ENCODE peak calls at places on chromosomes 4 and X, in five cellular contexts. U is H9, W is transverse colon, P is cardiac muscle cell, S is tibial nerve. Z is an unnamed sample.

GRCh38 chr4:79906996-79907395 is 166.0 kb downstream of the ANTXR2 start:
- DNase-seq in U (no peak), W (no peak), P (no peak), S (no peak), Z (no peak)

GRCh38 chrX:108736509-108737479 is at the start of gene IRS4:
- DNase-seq in U (peak; percentile 98), W (no peak), P (peak; percentile 79), S (no peak), Z (no peak)

GRCh38 chr4:52588097-52588496 is 71.0 kb downstream of the USP46 start:
- DNase-seq in U (peak; percentile 73), W (peak; percentile 9), P (peak; percentile 66), S (no peak), Z (no peak)

GRCh38 chrX:118718737-118719136 is 8.7 kb upstream of the IL13RA1 start:
- DNase-seq in U (no peak), W (no peak), P (no peak), S (no peak), Z (no peak)

GRCh38 chr4:159455675-159456235 is 352.9 kb downstream of the RAPGEF2 start:
- DNase-seq in U (no peak), W (no peak), P (peak; percentile 57), S (no peak), Z (no peak)

GRCh38 chr4:186981161-186981560 is 257.5 kb upstream of the FAT1 start:
- DNase-seq in U (no peak), W (no peak), P (no peak), S (no peak), Z (no peak)

GRCh38 chr4:3043272-3044020 is 30.9 kb downstream of the HTT-AS start:
- DNase-seq in U (no peak), W (no peak), P (no peak), S (no peak), Z (no peak)

GRCh38 chrX:149825424-149825823 is 43.7 kb downstream of the MAGEA9 start:
- DNase-seq in U (peak; percentile 68), W (peak; percentile 14), P (peak; percentile 52), S (no peak), Z (no peak)

GRCh38 chr4:121951570-121952110 is at the start of gene TRPC3:
- DNase-seq in U (peak; percentile 45), W (peak; percentile 17), P (peak; percentile 71), S (no peak), Z (no peak)

GRCh38 chr4:45638641-45639040 is 485.2 kb downstream of the GABRG1 start:
- DNase-seq in U (no peak), W (no peak), P (no peak), S (no peak), Z (no peak)

GRCh38 chr4:145920205-145920604 is 18.4 kb downstream of the ZNF827 start:
- DNase-seq in U (no peak), W (no peak), P (no peak), S (no peak), Z (no peak)

GRCh38 chr4:70838400-70838971 is 1.2 kb downstream of the GRSF1 start:
- DNase-seq in U (no peak), W (no peak), P (no peak), S (no peak), Z (no peak)

GRCh38 chr4:48755287-48755686 is 24.8 kb downstream of the FRYL start:
- DNase-seq in U (no peak), W (no peak), P (no peak), S (no peak), Z (no peak)

GRCh38 chr4:3514221-3514780 is 17.9 kb downstream of the LRPAP1 start:
- DNase-seq in U (no peak), W (no peak), P (no peak), S (no peak), Z (no peak)

GRCh38 chr4:184825394-184826314 is at the start of gene ACSL1:
- DNase-seq in U (peak; percentile 71), W (peak; percentile 76), P (peak; percentile 92), S (peak; percentile 66), Z (peak; percentile 57)

GRCh38 chr4:10015140-10015753 is 6.0 kb downstream of the SLC2A9 start:
- DNase-seq in U (peak; percentile 79), W (peak; percentile 63), P (peak; percentile 69), S (no peak), Z (no peak)

GRCh38 chr4:9944431-9945425 is 76.6 kb downstream of the SLC2A9 start:
- DNase-seq in U (no peak), W (no peak), P (no peak), S (no peak), Z (no peak)

GRCh38 chr4:40195182-40196177 is 1.4 kb upstream of the RHOH start:
- DNase-seq in U (no peak), W (no peak), P (no peak), S (no peak), Z (no peak)

GRCh38 chrX:111615227-111615626 is 65.7 kb upstream of the ALG13 start:
- DNase-seq in U (no peak), W (no peak), P (no peak), S (no peak), Z (no peak)

GRCh38 chrX:4909245-4909830 is 1195.9 kb upstream of the PRKX start:
- DNase-seq in U (no peak), W (no peak), P (no peak), S (no peak), Z (no peak)

GRCh38 chr4:148653681-148654080 is 211.5 kb upstream of the NR3C2 start:
- DNase-seq in U (no peak), W (no peak), P (no peak), S (no peak), Z (no peak)

GRCh38 chr4:27357283-27357682 is 496.6 kb downstream of the STIM2 start:
- DNase-seq in U (no peak), W (no peak), P (peak; percentile 7), S (no peak), Z (no peak)

GRCh38 chr4:42404001-42404400 is 6.7 kb downstream of the SHISA3 start:
- DNase-seq in U (no peak), W (no peak), P (no peak), S (no peak), Z (no peak)

GRCh38 chr4:15149842-15150592 is 147.7 kb downstream of the CPEB2 start:
- DNase-seq in U (peak; percentile 82), W (peak; percentile 46), P (peak; percentile 73), S (peak; percentile 66), Z (peak; percentile 39)

GRCh38 chrX:39157796-39158195 is 356.5 kb downstream of the MID1IP1 start:
- DNase-seq in U (no peak), W (no peak), P (no peak), S (no peak), Z (no peak)

GRCh38 chr4:11470709-11471441 is 42.2 kb upstream of the HS3ST1 start:
- DNase-seq in U (no peak), W (no peak), P (no peak), S (no peak), Z (no peak)

GRCh38 chr4:113445286-113445685 is 316.3 kb downstream of the CAMK2D start:
- DNase-seq in U (no peak), W (peak; percentile 21), P (no peak), S (peak; percentile 30), Z (peak; percentile 37)

GRCh38 chrX:69371159-69371558 is 133.0 kb upstream of the NALF2 start:
- DNase-seq in U (no peak), W (no peak), P (no peak), S (no peak), Z (no peak)

GRCh38 chrX:68114573-68115199 is 318.6 kb downstream of the OPHN1 start:
- DNase-seq in U (no peak), W (peak; percentile 18), P (no peak), S (no peak), Z (no peak)

GRCh38 chr4:40446785-40447184 is 111.7 kb downstream of the CHRNA9 start:
- DNase-seq in U (no peak), W (no peak), P (no peak), S (no peak), Z (no peak)

GRCh38 chrX:46333550-46333949 is 211.7 kb downstream of the ZNF674 start:
- DNase-seq in U (no peak), W (peak; percentile 15), P (no peak), S (no peak), Z (no peak)

GRCh38 chrX:151476597-151476996 is 79.6 kb downstream of the VMA21 start:
- DNase-seq in U (no peak), W (no peak), P (no peak), S (no peak), Z (no peak)

DNA sequence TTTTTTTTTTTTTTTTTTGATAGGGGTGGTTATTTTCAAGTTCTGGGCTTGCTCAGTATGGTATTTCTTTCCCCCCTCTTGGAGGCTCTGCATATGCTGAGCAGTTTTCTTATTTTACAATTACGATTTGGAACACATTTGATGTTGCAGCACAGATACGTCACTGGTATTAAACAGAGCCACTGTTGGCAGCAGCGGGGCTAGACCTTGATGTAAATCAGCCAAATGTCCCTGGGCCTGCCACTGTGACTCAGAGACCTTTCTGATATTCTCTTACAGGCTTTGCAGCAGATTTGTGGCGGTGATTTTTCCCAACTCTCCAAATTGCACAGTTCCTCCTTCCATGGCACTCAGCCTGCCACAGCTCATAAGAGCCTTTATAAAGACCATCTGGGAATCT is 81.0 kb downstream of the VMA21 start:
- DNase-seq in U (no peak), W (no peak), P (no peak), S (no peak), Z (no peak)
- H3K27ac ChIP-seq in U (no peak overlapping the region), W (no peak overlapping the region), P (no peak overlapping the region), S (no peak overlapping the region), Z (no peak overlapping the region)

DNA sequence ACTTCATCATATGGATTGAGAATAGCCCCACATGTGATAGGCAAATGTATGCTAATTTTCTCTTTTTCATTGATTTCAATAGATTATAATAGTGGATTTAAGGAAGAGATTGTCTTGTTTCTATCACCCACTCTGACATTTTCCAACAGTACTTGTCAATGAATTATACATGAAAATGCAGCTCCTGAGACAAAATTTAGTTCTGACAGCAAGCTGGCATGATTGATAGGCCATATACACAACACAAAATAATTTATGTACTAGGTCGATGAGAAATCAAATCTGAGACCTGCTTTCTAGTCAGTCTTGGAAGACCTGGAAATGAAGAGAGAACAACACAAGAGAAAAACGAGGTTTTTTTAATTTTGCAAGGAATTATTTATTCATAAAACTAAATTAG is 118.0 kb upstream of the MYOZ2 start:
- DNase-seq in U (no peak), W (no peak), P (no peak), S (no peak), Z (no peak)
- H3K27ac ChIP-seq in U (no peak overlapping the region), W (peak overlapping the region; percentile 83), P (no peak overlapping the region), S (no peak overlapping the region), Z (peak overlapping the region; percentile 83)

DNA sequence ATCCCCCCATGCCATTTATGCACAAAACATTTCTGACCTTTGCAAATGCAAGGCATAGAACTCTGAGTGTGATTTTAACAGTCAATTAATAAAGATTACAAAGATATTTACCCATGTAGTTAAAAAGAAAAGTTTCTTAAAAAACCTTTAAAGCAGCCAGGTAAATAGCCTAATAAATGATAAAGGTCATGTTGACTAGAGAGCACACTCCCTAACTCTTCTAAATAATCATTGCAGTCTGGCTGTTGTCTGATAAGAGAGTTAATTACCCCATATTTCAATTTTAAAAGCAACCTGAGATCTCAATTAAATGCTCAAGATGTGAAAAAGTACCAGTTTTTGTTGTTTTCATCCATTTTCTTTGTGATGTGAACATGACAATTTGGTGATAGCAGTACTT is 291.5 kb upstream of the SMIM31 start:
- DNase-seq in U (no peak), W (no peak), P (no peak), S (no peak), Z (no peak)
- H3K27ac ChIP-seq in U (no peak overlapping the region), W (no peak overlapping the region), P (no peak overlapping the region), S (no peak overlapping the region), Z (no peak overlapping the region)

DNA sequence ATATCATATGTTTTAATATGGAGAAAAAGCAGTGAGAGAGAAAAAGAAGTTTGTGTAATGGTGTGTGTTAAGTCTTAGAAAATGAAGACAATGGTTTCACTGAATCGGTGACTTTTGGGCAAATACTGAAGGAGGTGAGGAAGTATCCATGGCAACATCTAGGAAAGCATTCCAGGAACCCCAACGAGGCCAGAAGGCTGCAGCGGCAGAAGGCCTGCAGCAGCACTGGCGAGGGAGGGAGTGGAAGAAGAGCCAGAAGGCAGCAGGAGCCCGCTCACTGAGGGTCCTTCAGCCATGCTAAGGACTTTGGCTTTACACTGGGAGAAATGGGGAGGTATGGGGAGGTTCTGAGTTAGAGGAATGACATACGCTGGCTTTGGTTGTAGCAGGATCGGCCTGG is 26.8 kb downstream of the COQ2 start:
- DNase-seq in U (no peak), W (no peak), P (no peak), S (no peak), Z (no peak)
- H3K27ac ChIP-seq in U (no peak overlapping the region), W (peak overlapping the region; percentile 74), P (no peak overlapping the region), S (no peak overlapping the region), Z (peak overlapping the region; percentile 9)